ENCODE peak calls at places on chromosomes 5 and 9, in five cellular contexts. S, K, U, O and R are unnamed samples.

GRCh38 chr9:78775211-78775610 is 478.3 kb downstream of the PSAT1 start:
- DNase-seq in S (no peak), K (no peak), U (no peak), O (no peak), R (no peak)

GRCh38 chr5:59525957-59526356 is 367.6 kb downstream of the PDE4D start:
- DNase-seq in S (no peak), K (no peak), U (no peak), O (no peak), R (no peak)

GRCh38 chr5:55363861-55364260 is 56.1 kb downstream of the MTREX start:
- DNase-seq in S (no peak), K (no peak), U (no peak), O (no peak), R (no peak)

GRCh38 chr5:143546394-143546793 is 142.9 kb upstream of the NR3C1 start:
- DNase-seq in S (no peak), K (no peak), U (no peak), O (no peak), R (no peak)

GRCh38 chr5:76426391-76426802 is 23.3 kb downstream of the IQGAP2 start:
- DNase-seq in S (no peak), K (peak), U (peak), O (no peak), R (no peak)

GRCh38 chr9:101369286-101369685 is 15.5 kb downstream of the BAAT start:
- DNase-seq in S (no peak), K (no peak), U (no peak), O (no peak), R (no peak)

GRCh38 chr5:135398160-135398854 is 724 bp downstream of the MACROH2A1 start:
- DNase-seq in S (peak), K (peak), U (peak), O (no peak), R (peak)

GRCh38 chr9:123326662-123327093 is 29.3 kb upstream of the CRB2 start:
- DNase-seq in S (no peak), K (peak), U (no peak), O (no peak), R (peak)

GRCh38 chr5:147565524-147565923 is 55.7 kb upstream of the DPYSL3 start:
- DNase-seq in S (no peak), K (no peak), U (no peak), O (no peak), R (no peak)

GRCh38 chr9:33946779-33947535 is 101.7 kb downstream of the UBAP2 start:
- DNase-seq in S (no peak), K (no peak), U (no peak), O (no peak), R (no peak)

GRCh38 chr9:13570521-13570974 is 291.1 kb upstream of the MPDZ start:
- DNase-seq in S (no peak), K (no peak), U (no peak), O (no peak), R (no peak)

GRCh38 chr9:106864533-106865143 is 1.7 kb downstream of the ZNF462 start:
- DNase-seq in S (no peak), K (no peak), U (no peak), O (no peak), R (no peak)

GRCh38 chr5:178839319-178839704 is 20.4 kb upstream of the ZNF354B start:
- DNase-seq in S (peak), K (peak), U (peak), O (peak), R (no peak)

GRCh38 chr5:141637693-141638419 is 1.1 kb downstream of the RELL2 start:
- DNase-seq in S (peak), K (peak), U (peak), O (no peak), R (peak)

GRCh38 chr9:74951725-74952151 is 974 bp downstream of the C9orf40 start:
- DNase-seq in S (peak), K (peak), U (peak), O (peak), R (peak)

GRCh38 chr9:126609191-126609590 is 4.5 kb upstream of the LMX1B start:
- DNase-seq in S (no peak), K (no peak), U (no peak), O (no peak), R (no peak)

GRCh38 chr5:41869150-41869738 is 981 bp downstream of the OXCT1 start:
- DNase-seq in S (no peak), K (peak), U (peak), O (peak), R (peak)

GRCh38 chr5:175718401-175719108 is 60.7 kb downstream of the HRH2 start:
- DNase-seq in S (peak), K (no peak), U (peak), O (no peak), R (peak)

GRCh38 chr5:122182491-122182921 is 53.2 kb downstream of the ZNF474 start:
- DNase-seq in S (peak), K (peak), U (no peak), O (no peak), R (no peak)

GRCh38 chr9:133356391-133357091 is at the start of the genes SURF1 and SURF2:
- DNase-seq in S (peak), K (peak), U (peak), O (peak), R (peak)

GRCh38 chr5:178234753-178235599 is 2.4 kb upstream of the PHYKPL start:
- DNase-seq in S (peak), K (peak), U (peak), O (peak), R (peak)

GRCh38 chr5:53730938-53731337 is 170.5 kb downstream of the NDUFS4 start:
- DNase-seq in S (no peak), K (no peak), U (peak), O (no peak), R (peak)

GRCh38 chr5:170132642-170133448 is 27.1 kb downstream of the FOXI1 start:
- DNase-seq in S (no peak), K (no peak), U (no peak), O (no peak), R (no peak)

GRCh38 chr5:117594165-117594564 is 1019.5 kb upstream of the SEMA6A start:
- DNase-seq in S (no peak), K (no peak), U (no peak), O (no peak), R (no peak)

GRCh38 chr9:81685763-81686613 is 3.4 kb downstream of the TLE1 start:
- DNase-seq in S (no peak), K (no peak), U (no peak), O (no peak), R (peak)

GRCh38 chr5:181204561-181205401 is at the start of gene TRIM7:
- DNase-seq in S (peak), K (no peak), U (no peak), O (no peak), R (peak)

GRCh38 chr5:7391688-7392400 is 4.1 kb upstream of the ADCY2 start:
- DNase-seq in S (peak), K (no peak), U (no peak), O (no peak), R (no peak)

GRCh38 chr5:112576298-112576925 is 157.3 kb upstream of the EPB41L4A start:
- DNase-seq in S (no peak), K (no peak), U (no peak), O (no peak), R (no peak)

GRCh38 chr9:26261503-26262330 is 583.5 kb upstream of the TUSC1 start:
- DNase-seq in S (no peak), K (peak), U (no peak), O (no peak), R (no peak)

GRCh38 chr9:82208741-82209450 is 220.3 kb downstream of the SPATA31D1 start:
- DNase-seq in S (no peak), K (no peak), U (no peak), O (no peak), R (no peak)

GRCh38 chr9:7123743-7124142 is 366.0 kb downstream of the KDM4C start:
- DNase-seq in S (no peak), K (no peak), U (no peak), O (no peak), R (no peak)

GRCh38 chr5:89560724-89561123 is 677.7 kb upstream of the MEF2C start:
- DNase-seq in S (no peak), K (no peak), U (no peak), O (no peak), R (no peak)

GRCh38 chr9:127449332-127449966 is 1.8 kb downstream of the RPL12 start:
- DNase-seq in S (no peak), K (no peak), U (no peak), O (no peak), R (peak)

GRCh38 chr9:79220666-79221065 is 351.1 kb upstream of the TLE4 start:
- DNase-seq in S (no peak), K (no peak), U (no peak), O (no peak), R (no peak)

GRCh38 chr9:120929392-120929791 is 2.8 kb upstream of the TRAF1 start:
- DNase-seq in S (no peak), K (no peak), U (no peak), O (no peak), R (no peak)

GRCh38 chr5:110865400-110866094 is 126.7 kb downstream of the SLC25A46 start:
- DNase-seq in S (no peak), K (peak), U (peak), O (no peak), R (peak)

GRCh38 chr5:38709678-38710306 is 136.0 kb upstream of the OSMR start:
- DNase-seq in S (no peak), K (no peak), U (no peak), O (no peak), R (no peak)

GRCh38 chr9:128055222-128056040 is 11.7 kb downstream of the NAIF1 start:
- DNase-seq in S (no peak), K (peak), U (no peak), O (no peak), R (no peak)

GRCh38 chr5:41270423-41271251 is 57.3 kb upstream of the C6 start:
- DNase-seq in S (no peak), K (no peak), U (peak), O (no peak), R (peak)

GRCh38 chr9:784202-784601 is 57.3 kb upstream of the DMRT1 start:
- DNase-seq in S (no peak), K (no peak), U (no peak), O (no peak), R (no peak)

DNA sequence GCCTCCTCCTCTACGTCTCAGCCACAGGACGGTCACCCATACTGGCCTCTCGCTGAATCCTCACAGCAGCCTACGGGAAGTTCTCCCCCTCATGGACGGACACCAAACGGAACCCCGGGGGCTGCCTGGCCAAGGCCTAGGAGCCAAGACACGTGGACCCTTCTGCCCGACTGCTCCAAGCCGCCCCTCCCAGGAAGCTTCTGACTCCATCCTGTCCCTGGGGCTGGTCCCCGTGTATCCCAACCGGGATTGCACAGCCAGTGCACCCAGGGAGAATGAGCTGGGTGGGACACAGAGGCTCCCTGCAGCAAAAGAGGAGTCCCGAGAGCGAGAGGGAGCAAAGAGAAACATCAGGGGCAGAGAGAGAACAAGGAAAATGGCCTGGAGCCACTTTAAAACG is 3.2 kb downstream of the FAM78A start:
- DNase-seq in S (no peak), K (peak), U (no peak), O (no peak), R (peak)
- TF ChIP-seq CTCF in S (no peak), K (no peak), U (no peak), O (no peak), R (peak)

GRCh38 chr5:115573133-115573532 is 28.6 kb upstream of the FEM1C start:
- DNase-seq in S (no peak), K (no peak), U (no peak), O (no peak), R (no peak)
- TF ChIP-seq CTCF in S (no peak), K (no peak), U (no peak), O (no peak), R (no peak)

GRCh38 chr5:173320259-173320658 is 8.0 kb downstream of the STC2 start:
- DNase-seq in S (peak), K (no peak), U (no peak), O (no peak), R (no peak)
- TF ChIP-seq CTCF in S (no peak), K (peak), U (no peak), O (no peak), R (no peak)

DNA sequence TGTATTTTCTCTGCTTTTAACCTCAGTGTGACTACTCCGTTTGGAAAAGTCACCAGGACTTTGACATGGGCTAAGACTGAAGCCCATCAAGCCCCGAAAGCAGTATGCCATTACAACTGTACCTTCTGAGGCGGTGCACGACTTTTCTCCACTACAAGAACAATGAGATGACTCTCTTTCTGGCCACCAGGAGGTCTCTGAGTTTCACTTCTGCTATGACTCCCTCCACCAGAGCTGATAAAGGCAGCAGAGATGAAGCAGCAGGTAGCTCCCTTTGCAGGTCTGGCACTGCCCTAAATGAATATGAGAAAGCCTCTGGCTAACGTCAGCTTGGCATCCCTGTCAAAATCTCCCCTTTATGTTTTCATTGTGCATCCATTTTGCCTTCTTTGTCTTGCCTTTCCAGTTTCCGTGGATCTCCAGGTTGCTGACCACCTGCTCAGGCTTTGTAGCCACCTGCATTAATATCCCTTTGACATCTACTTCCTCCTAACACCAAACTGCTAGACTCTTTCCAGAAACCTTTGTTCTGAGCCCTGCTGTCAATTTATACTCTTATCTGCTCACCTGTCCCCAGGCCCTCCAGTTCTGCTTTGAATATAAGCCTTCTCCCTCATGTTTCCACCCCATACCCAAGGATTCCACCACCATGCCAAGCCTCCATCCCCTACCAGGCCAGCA is 221.7 kb downstream of the ZNF608 start:
- DNase-seq in S (no peak), K (no peak), U (no peak), O (no peak), R (peak)
- TF ChIP-seq CTCF in S (no peak), K (no peak), U (no peak), O (no peak), R (peak)

DNA sequence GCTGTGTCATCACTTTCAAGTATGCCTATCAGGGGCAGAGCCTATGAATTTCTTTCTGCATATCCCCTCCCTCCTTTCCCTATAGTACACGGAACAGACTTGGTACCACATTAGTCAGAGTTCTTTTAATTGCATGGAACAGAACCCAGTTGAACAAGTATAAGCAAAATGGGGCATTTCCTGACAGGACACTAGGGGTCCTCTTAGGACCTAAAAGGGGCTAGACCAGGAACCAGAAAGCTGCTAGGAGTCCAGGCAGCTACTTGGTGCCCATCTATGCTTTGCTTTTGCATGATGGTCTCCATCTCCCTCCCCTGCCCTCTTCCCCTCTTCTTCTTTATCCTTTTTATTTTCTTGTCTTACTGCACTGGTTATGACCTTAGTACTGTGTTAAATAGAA is 5.9 kb downstream of the BSPRY start:
- DNase-seq in S (no peak), K (no peak), U (no peak), O (no peak), R (no peak)
- TF ChIP-seq CTCF in S (no peak), K (peak), U (no peak), O (no peak), R (peak)

DNA sequence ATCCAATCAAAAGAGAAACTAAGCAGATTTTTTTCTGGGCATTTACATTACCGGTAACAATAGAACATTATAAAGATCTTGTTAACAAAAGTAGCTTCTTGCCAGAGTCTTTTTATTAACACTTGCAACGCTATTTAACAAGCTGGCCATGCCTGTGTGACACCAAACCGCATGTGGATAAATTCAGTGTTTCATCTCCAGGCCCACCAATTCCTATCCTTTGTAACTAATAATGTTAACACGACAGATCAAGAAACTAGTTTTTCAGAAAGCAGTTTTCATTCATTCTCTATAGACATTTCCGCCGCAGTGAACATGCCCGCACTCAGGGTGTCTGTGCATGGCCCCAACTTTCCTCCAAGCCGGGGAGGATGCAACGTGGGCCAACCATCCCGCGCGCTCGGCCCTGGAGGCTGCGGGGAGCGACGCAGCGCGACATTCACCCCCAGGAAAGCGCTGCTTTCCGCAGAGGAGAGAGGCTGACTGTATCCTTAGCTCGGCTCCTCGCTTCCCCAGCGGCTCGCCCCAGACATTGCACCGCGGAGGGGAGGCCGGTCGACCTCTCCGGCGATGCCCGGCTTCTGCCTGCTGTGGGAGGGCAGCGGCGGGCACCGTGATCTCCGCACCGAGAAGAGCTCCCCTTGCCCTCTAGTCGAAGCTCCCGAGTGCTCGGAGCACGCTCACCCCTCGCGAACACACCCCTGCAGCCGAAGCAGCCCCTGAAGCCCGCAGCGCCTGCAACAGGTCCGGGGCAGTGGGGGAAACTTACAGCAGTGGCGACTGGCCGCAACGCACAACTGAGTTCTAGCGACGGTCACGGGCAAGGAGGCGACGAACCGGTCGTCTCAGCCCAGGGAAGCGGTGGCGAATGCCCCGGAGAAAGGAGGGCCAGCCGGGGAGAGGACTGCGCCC is 734 bp downstream of the ENC1 start:
- DNase-seq in S (peak), K (peak), U (peak), O (no peak), R (peak)
- TF ChIP-seq CTCF in S (no peak), K (peak), U (no peak), O (no peak), R (peak)

GRCh38 chr9:22307013-22307711 is 139.5 kb upstream of the DMRTA1 start:
- DNase-seq in S (no peak), K (no peak), U (peak), O (no peak), R (peak)
- TF ChIP-seq CTCF in S (no peak), K (peak), U (peak), O (no peak), R (peak)

GRCh38 chr5:36611520-36612274 is 5.3 kb downstream of the SLC1A3 start:
- DNase-seq in S (no peak), K (no peak), U (no peak), O (no peak), R (no peak)
- TF ChIP-seq CTCF in S (no peak), K (no peak), U (no peak), O (no peak), R (no peak)

GRCh38 chr9:99197124-99197630 is 24.6 kb downstream of the ALG2 start:
- DNase-seq in S (no peak), K (no peak), U (no peak), O (no peak), R (no peak)
- TF ChIP-seq CTCF in S (no peak), K (peak), U (no peak), O (no peak), R (no peak)

GRCh38 chr9:134791009-134791408 is 89.6 kb upstream of the FCN2 start:
- DNase-seq in S (no peak), K (no peak), U (no peak), O (no peak), R (no peak)

GRCh38 chr9:134789168-134789567 is 91.4 kb upstream of the FCN2 start:
- DNase-seq in S (no peak), K (no peak), U (no peak), O (no peak), R (no peak)

GRCh38 chr9:134785325-134786108 is 95.1 kb upstream of the FCN2 start:
- DNase-seq in S (no peak), K (no peak), U (no peak), O (no peak), R (no peak)

GRCh38 chr9:134784612-134785305 is 95.9 kb upstream of the FCN2 start:
- DNase-seq in S (no peak), K (no peak), U (no peak), O (no peak), R (no peak)

GRCh38 chr9:134787601-134788531 is 92.7 kb upstream of the FCN2 start:
- DNase-seq in S (no peak), K (no peak), U (no peak), O (no peak), R (no peak)
- TF ChIP-seq CTCF in S (no peak), K (no peak), U (no peak), O (no peak), R (no peak)